ENCODE peak calls at places on chromosomes 13 and 19, in seven cellular contexts. One of them, this sample, is unnamed.
A peak's percentile ranks its signal among the peaks of the same experiment; 100 is the strongest.

GRCh38 chr13:28983661-28984060 is 163.5 kb downstream of the MTUS2 start:
- DNase-seq in NCI-H226: no peak
- DNase-seq in fibroblast of pulmonary artery: no peak
- DNase-seq in endothelial cell of umbilical vein: no peak
- DNase-seq in PC-3: no peak
- DNase-seq in iris pigment epithelial cell: no peak
- DNase-seq in G401: no peak
- DNase-seq in this sample: no peak

GRCh38 chr19:29529646-29530548 is 4.1 kb downstream of the VSTM2B start:
- DNase-seq in NCI-H226: no peak
- DNase-seq in fibroblast of pulmonary artery: no peak
- DNase-seq in endothelial cell of umbilical vein: no peak
- DNase-seq in PC-3: no peak
- DNase-seq in iris pigment epithelial cell: no peak
- DNase-seq in G401: no peak
- DNase-seq in this sample: no peak

GRCh38 chr19:34254552-34255432 is at the start of gene GARRE1:
- DNase-seq in NCI-H226: peak; percentile 32
- DNase-seq in fibroblast of pulmonary artery: peak; percentile 56
- DNase-seq in endothelial cell of umbilical vein: peak; percentile 44
- DNase-seq in PC-3: no peak
- DNase-seq in iris pigment epithelial cell: no peak
- DNase-seq in G401: no peak
- DNase-seq in this sample: peak; percentile 91

GRCh38 chr19:15511671-15512424 is 3.5 kb downstream of the CYP4F22 start:
- DNase-seq in NCI-H226: no peak
- DNase-seq in fibroblast of pulmonary artery: no peak
- DNase-seq in endothelial cell of umbilical vein: no peak
- DNase-seq in PC-3: no peak
- DNase-seq in iris pigment epithelial cell: no peak
- DNase-seq in G401: no peak
- DNase-seq in this sample: no peak

GRCh38 chr19:1513492-1514294 is 874 bp upstream of the ADAMTSL5 start:
- DNase-seq in NCI-H226: peak; percentile 52
- DNase-seq in fibroblast of pulmonary artery: peak; percentile 64
- DNase-seq in endothelial cell of umbilical vein: no peak
- DNase-seq in PC-3: peak; percentile 62
- DNase-seq in iris pigment epithelial cell: peak; percentile 21
- DNase-seq in G401: no peak
- DNase-seq in this sample: no peak

GRCh38 chr13:110244096-110244830 is 62.7 kb downstream of the COL4A1 start:
- DNase-seq in NCI-H226: no peak
- DNase-seq in fibroblast of pulmonary artery: no peak
- DNase-seq in endothelial cell of umbilical vein: no peak
- DNase-seq in PC-3: no peak
- DNase-seq in iris pigment epithelial cell: no peak
- DNase-seq in G401: no peak
- DNase-seq in this sample: no peak

GRCh38 chr13:106145997-106146864 is 389.2 kb downstream of the EFNB2 start:
- DNase-seq in NCI-H226: no peak
- DNase-seq in fibroblast of pulmonary artery: no peak
- DNase-seq in endothelial cell of umbilical vein: no peak
- DNase-seq in PC-3: no peak
- DNase-seq in iris pigment epithelial cell: no peak
- DNase-seq in G401: no peak
- DNase-seq in this sample: no peak

GRCh38 chr13:91203430-91203829 is 144.1 kb upstream of the MIR17HG start:
- DNase-seq in NCI-H226: no peak
- DNase-seq in fibroblast of pulmonary artery: no peak
- DNase-seq in endothelial cell of umbilical vein: no peak
- DNase-seq in PC-3: no peak
- DNase-seq in iris pigment epithelial cell: no peak
- DNase-seq in G401: peak; percentile 33
- DNase-seq in this sample: no peak

GRCh38 chr13:39144941-39145533 is 106.8 kb downstream of the NHLRC3 start:
- DNase-seq in NCI-H226: no peak
- DNase-seq in fibroblast of pulmonary artery: peak; percentile 85
- DNase-seq in endothelial cell of umbilical vein: peak; percentile 65
- DNase-seq in PC-3: peak; percentile 65
- DNase-seq in iris pigment epithelial cell: peak; percentile 66
- DNase-seq in G401: peak; percentile 53
- DNase-seq in this sample: peak; percentile 72

GRCh38 chr13:99663185-99663825 is 162.0 kb downstream of the TM9SF2 start:
- DNase-seq in NCI-H226: no peak
- DNase-seq in fibroblast of pulmonary artery: no peak
- DNase-seq in endothelial cell of umbilical vein: no peak
- DNase-seq in PC-3: no peak
- DNase-seq in iris pigment epithelial cell: no peak
- DNase-seq in G401: peak; percentile 83
- DNase-seq in this sample: no peak

GRCh38 chr19:12884627-12884925 is 2.4 kb downstream of the KLF1 start:
- DNase-seq in NCI-H226: no peak
- DNase-seq in fibroblast of pulmonary artery: no peak
- DNase-seq in endothelial cell of umbilical vein: no peak
- DNase-seq in PC-3: no peak
- DNase-seq in iris pigment epithelial cell: no peak
- DNase-seq in G401: no peak
- DNase-seq in this sample: no peak

GRCh38 chr13:76813874-76814273 is 72.3 kb downstream of the KCTD12 start:
- DNase-seq in NCI-H226: no peak
- DNase-seq in fibroblast of pulmonary artery: no peak
- DNase-seq in endothelial cell of umbilical vein: no peak
- DNase-seq in PC-3: no peak
- DNase-seq in iris pigment epithelial cell: no peak
- DNase-seq in G401: peak; percentile 30
- DNase-seq in this sample: no peak

GRCh38 chr13:20772401-20773131 is 1.2 kb downstream of the EEF1AKMT1 start:
- DNase-seq in NCI-H226: no peak
- DNase-seq in fibroblast of pulmonary artery: peak; percentile 13
- DNase-seq in endothelial cell of umbilical vein: no peak
- DNase-seq in PC-3: no peak
- DNase-seq in iris pigment epithelial cell: peak; percentile 61
- DNase-seq in G401: peak; percentile 1
- DNase-seq in this sample: no peak

GRCh38 chr13:46605824-46606554 is 53.0 kb downstream of the LRCH1 start:
- DNase-seq in NCI-H226: no peak
- DNase-seq in fibroblast of pulmonary artery: no peak
- DNase-seq in endothelial cell of umbilical vein: no peak
- DNase-seq in PC-3: peak; percentile 12
- DNase-seq in iris pigment epithelial cell: no peak
- DNase-seq in G401: no peak
- DNase-seq in this sample: no peak

GRCh38 chr13:39682788-39683187 is 27.3 kb downstream of the COG6 start:
- DNase-seq in NCI-H226: no peak
- DNase-seq in fibroblast of pulmonary artery: no peak
- DNase-seq in endothelial cell of umbilical vein: no peak
- DNase-seq in PC-3: no peak
- DNase-seq in iris pigment epithelial cell: peak; percentile 8
- DNase-seq in G401: no peak
- DNase-seq in this sample: no peak

GRCh38 chr13:99265823-99266426 is 7.7 kb upstream of the GPR18 start:
- DNase-seq in NCI-H226: no peak
- DNase-seq in fibroblast of pulmonary artery: peak; percentile 72
- DNase-seq in endothelial cell of umbilical vein: peak; percentile 64
- DNase-seq in PC-3: peak; percentile 61
- DNase-seq in iris pigment epithelial cell: peak; percentile 59
- DNase-seq in G401: peak; percentile 70
- DNase-seq in this sample: no peak

GRCh38 chr19:42440357-42441046 is 2.2 kb downstream of the CXCL17 start:
- DNase-seq in NCI-H226: peak; percentile 61
- DNase-seq in fibroblast of pulmonary artery: peak; percentile 81
- DNase-seq in endothelial cell of umbilical vein: peak; percentile 63
- DNase-seq in PC-3: peak; percentile 72
- DNase-seq in iris pigment epithelial cell: peak; percentile 75
- DNase-seq in G401: peak; percentile 41
- DNase-seq in this sample: peak; percentile 86

GRCh38 chr19:6744381-6745288 is 5.2 kb downstream of the TRIP10 start:
- DNase-seq in NCI-H226: peak; percentile 93
- DNase-seq in fibroblast of pulmonary artery: peak; percentile 92
- DNase-seq in endothelial cell of umbilical vein: peak; percentile 78
- DNase-seq in PC-3: peak; percentile 96
- DNase-seq in iris pigment epithelial cell: peak; percentile 89
- DNase-seq in G401: no peak
- DNase-seq in this sample: peak; percentile 91

GRCh38 chr13:113489549-113490495 is 689 bp downstream of the DCUN1D2 start:
- DNase-seq in NCI-H226: peak; percentile 5
- DNase-seq in fibroblast of pulmonary artery: peak; percentile 54
- DNase-seq in endothelial cell of umbilical vein: peak; percentile 48
- DNase-seq in PC-3: peak; percentile 9
- DNase-seq in iris pigment epithelial cell: peak; percentile 68
- DNase-seq in G401: peak; percentile 47
- DNase-seq in this sample: peak; percentile 50

GRCh38 chr19:28710278-28710677 is 502.7 kb downstream of the UQCRFS1 start:
- DNase-seq in NCI-H226: peak; percentile 14
- DNase-seq in fibroblast of pulmonary artery: peak; percentile 81
- DNase-seq in endothelial cell of umbilical vein: peak; percentile 54
- DNase-seq in PC-3: peak; percentile 65
- DNase-seq in iris pigment epithelial cell: peak; percentile 66
- DNase-seq in G401: peak; percentile 73
- DNase-seq in this sample: no peak

GRCh38 chr19:1651548-1652394 is 644 bp downstream of the TCF3 start:
- DNase-seq in NCI-H226: no peak
- DNase-seq in fibroblast of pulmonary artery: peak; percentile 26
- DNase-seq in endothelial cell of umbilical vein: peak; percentile 40
- DNase-seq in PC-3: no peak
- DNase-seq in iris pigment epithelial cell: peak; percentile 52
- DNase-seq in G401: no peak
- DNase-seq in this sample: peak; percentile 51

GRCh38 chr13:80000679-80001509 is 340.0 kb downstream of the SPRY2 start:
- DNase-seq in NCI-H226: no peak
- DNase-seq in fibroblast of pulmonary artery: no peak
- DNase-seq in endothelial cell of umbilical vein: peak; percentile 30
- DNase-seq in PC-3: no peak
- DNase-seq in iris pigment epithelial cell: no peak
- DNase-seq in G401: peak; percentile 25
- DNase-seq in this sample: no peak

GRCh38 chr19:6039541-6040225 is 61.7 kb upstream of the RANBP3 start:
- DNase-seq in NCI-H226: no peak
- DNase-seq in fibroblast of pulmonary artery: no peak
- DNase-seq in endothelial cell of umbilical vein: no peak
- DNase-seq in PC-3: no peak
- DNase-seq in iris pigment epithelial cell: no peak
- DNase-seq in G401: no peak
- DNase-seq in this sample: peak; percentile 1

GRCh38 chr13:99388334-99388923 is 81.2 kb upstream of the GPR183 start:
- DNase-seq in NCI-H226: no peak
- DNase-seq in fibroblast of pulmonary artery: no peak
- DNase-seq in endothelial cell of umbilical vein: no peak
- DNase-seq in PC-3: no peak
- DNase-seq in iris pigment epithelial cell: no peak
- DNase-seq in G401: no peak
- DNase-seq in this sample: no peak

GRCh38 chr19:14758816-14759215 is 19.5 kb downstream of the ADGRE2 start:
- DNase-seq in NCI-H226: no peak
- DNase-seq in fibroblast of pulmonary artery: no peak
- DNase-seq in endothelial cell of umbilical vein: no peak
- DNase-seq in PC-3: peak; percentile 20
- DNase-seq in iris pigment epithelial cell: no peak
- DNase-seq in G401: no peak
- DNase-seq in this sample: no peak

GRCh38 chr13:75316427-75316826 is 165.5 kb downstream of the TBC1D4 start:
- DNase-seq in NCI-H226: peak; percentile 16
- DNase-seq in fibroblast of pulmonary artery: peak; percentile 54
- DNase-seq in endothelial cell of umbilical vein: peak; percentile 24
- DNase-seq in PC-3: peak; percentile 40
- DNase-seq in iris pigment epithelial cell: peak; percentile 56
- DNase-seq in G401: no peak
- DNase-seq in this sample: no peak

GRCh38 chr13:94595006-94595942 is 678 bp downstream of the TGDS start:
- DNase-seq in NCI-H226: no peak
- DNase-seq in fibroblast of pulmonary artery: peak; percentile 17
- DNase-seq in endothelial cell of umbilical vein: peak; percentile 49
- DNase-seq in PC-3: peak; percentile 12
- DNase-seq in iris pigment epithelial cell: peak; percentile 32
- DNase-seq in G401: peak; percentile 61
- DNase-seq in this sample: peak; percentile 46

GRCh38 chr19:6059996-6060599 is 50.2 kb downstream of the RFX2 start:
- DNase-seq in NCI-H226: no peak
- DNase-seq in fibroblast of pulmonary artery: no peak
- DNase-seq in endothelial cell of umbilical vein: no peak
- DNase-seq in PC-3: no peak
- DNase-seq in iris pigment epithelial cell: no peak
- DNase-seq in G401: no peak
- DNase-seq in this sample: peak; percentile 7

GRCh38 chr19:45935267-45935666 is 20.7 kb upstream of the NANOS2 start:
- DNase-seq in NCI-H226: no peak
- DNase-seq in fibroblast of pulmonary artery: no peak
- DNase-seq in endothelial cell of umbilical vein: no peak
- DNase-seq in PC-3: no peak
- DNase-seq in iris pigment epithelial cell: no peak
- DNase-seq in G401: no peak
- DNase-seq in this sample: no peak